ENCODE peak calls at places on chromosome 7, in four cellular contexts. Y, F, G and S are unnamed samples.

GRCh38 chr7:134470864-134471263 is 12.0 kb upstream of the AKR1B1 start:
- DNase-seq in Y (no peak), F (no peak), G (no peak), S (no peak)

GRCh38 chr7:46545790-46546189 is 624.7 kb upstream of the IGFBP3 start:
- DNase-seq in Y (no peak), F (no peak), G (no peak), S (no peak)

GRCh38 chr7:2034291-2035201 is 198.2 kb downstream of the MAD1L1 start:
- DNase-seq in Y (peak; percentile 16), F (no peak), G (peak; percentile 3), S (no peak)

GRCh38 chr7:149804106-149804505 is 30.7 kb upstream of the ZNF467 start:
- DNase-seq in Y (no peak), F (no peak), G (no peak), S (no peak)

GRCh38 chr7:157811946-157812345 is 475.1 kb downstream of the DNAJB6 start:
- DNase-seq in Y (no peak), F (no peak), G (no peak), S (no peak)

GRCh38 chr7:148611692-148612091 is 21.1 kb downstream of the C7orf33 start:
- DNase-seq in Y (no peak), F (no peak), G (peak; percentile 69), S (no peak)

GRCh38 chr7:28688651-28689050 is 269.5 kb downstream of the TRIL start:
- DNase-seq in Y (no peak), F (no peak), G (no peak), S (no peak)

GRCh38 chr7:106618480-106618879 is 42.5 kb downstream of the CCDC71L start:
- DNase-seq in Y (no peak), F (no peak), G (no peak), S (no peak)

GRCh38 chr7:149690688-149691446 is 82.5 kb downstream of the ZNF467 start:
- DNase-seq in Y (peak; percentile 54), F (no peak), G (peak; percentile 96), S (peak; percentile 79)

GRCh38 chr7:90453931-90454330 is 15.5 kb upstream of the PTTG1IP2 start:
- DNase-seq in Y (no peak), F (no peak), G (no peak), S (no peak)

GRCh38 chr7:148022832-148023231 is 567.7 kb upstream of the C7orf33 start:
- DNase-seq in Y (no peak), F (no peak), G (no peak), S (no peak)

GRCh38 chr7:98211221-98211675 is at the start of gene BHLHA15:
- DNase-seq in Y (peak; percentile 91), F (no peak), G (peak; percentile 63), S (peak; percentile 75)

GRCh38 chr7:143288836-143289235 is 685 bp downstream of the CASP2 start:
- DNase-seq in Y (no peak), F (no peak), G (no peak), S (no peak)

GRCh38 chr7:140084972-140085371 is 22.2 kb upstream of the PARP12 start:
- DNase-seq in Y (no peak), F (peak; percentile 72), G (no peak), S (peak; percentile 58)

GRCh38 chr7:14836571-14837189 is 65.9 kb downstream of the DGKB start:
- DNase-seq in Y (no peak), F (no peak), G (peak; percentile 75), S (no peak)

GRCh38 chr7:134513169-134513752 is 14.1 kb upstream of the AKR1B10 start:
- DNase-seq in Y (peak; percentile 60), F (peak; percentile 8), G (peak; percentile 64), S (peak; percentile 70)

GRCh38 chr7:3655635-3656034 is 354.6 kb downstream of the SDK1 start:
- DNase-seq in Y (no peak), F (no peak), G (no peak), S (no peak)

GRCh38 chr7:73770002-73770859 is at the start of gene CLDN3:
- DNase-seq in Y (peak; percentile 82), F (no peak), G (peak; percentile 93), S (no peak)

GRCh38 chr7:152871678-152872060 is 112.1 kb downstream of the ACTR3B start:
- DNase-seq in Y (no peak), F (no peak), G (no peak), S (no peak)

GRCh38 chr7:129536323-129536722 is 34.0 kb downstream of the SMKR1 start:
- DNase-seq in Y (no peak), F (no peak), G (no peak), S (no peak)

GRCh38 chr7:129532375-129532774 is 30.0 kb downstream of the SMKR1 start:
- DNase-seq in Y (no peak), F (no peak), G (no peak), S (no peak)

GRCh38 chr7:129538790-129539189 is 36.5 kb downstream of the SMKR1 start:
- DNase-seq in Y (no peak), F (no peak), G (no peak), S (no peak)

GRCh38 chr7:129531721-129532120 is 29.4 kb downstream of the SMKR1 start:
- DNase-seq in Y (no peak), F (no peak), G (no peak), S (no peak)

DNA sequence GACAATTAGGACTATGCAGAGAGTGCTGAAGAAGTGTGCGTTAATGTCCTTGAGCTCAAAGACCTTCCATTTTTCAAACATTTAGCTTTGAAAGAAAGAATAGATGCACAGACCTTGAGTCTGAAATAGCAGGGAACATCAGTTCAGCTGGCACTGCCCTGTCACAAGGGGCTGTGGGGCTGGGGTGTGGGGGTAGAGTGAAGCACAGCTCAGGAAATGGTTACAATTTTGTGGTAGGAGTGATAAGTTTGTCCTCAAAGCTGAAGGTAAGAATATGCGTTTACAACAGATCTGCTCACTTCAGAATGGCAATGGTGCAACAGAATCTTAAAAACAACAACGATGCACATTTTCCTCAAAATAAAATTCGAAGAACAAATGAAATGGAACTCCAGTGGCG is 33.6 kb downstream of the SMKR1 start:
- DNase-seq in Y (no peak), F (no peak), G (no peak), S (no peak)
- TF ChIP-seq USF1 in Y (no peak), F (no peak), G (no peak), S (no peak)

GRCh38 chr7:121372376-121373024 is 23.6 kb downstream of the FAM3C start:
- DNase-seq in Y (no peak), F (peak; percentile 73), G (no peak), S (no peak)
- TF ChIP-seq USF1 in Y (no peak), F (no peak), G (no peak), S (no peak)

DNA sequence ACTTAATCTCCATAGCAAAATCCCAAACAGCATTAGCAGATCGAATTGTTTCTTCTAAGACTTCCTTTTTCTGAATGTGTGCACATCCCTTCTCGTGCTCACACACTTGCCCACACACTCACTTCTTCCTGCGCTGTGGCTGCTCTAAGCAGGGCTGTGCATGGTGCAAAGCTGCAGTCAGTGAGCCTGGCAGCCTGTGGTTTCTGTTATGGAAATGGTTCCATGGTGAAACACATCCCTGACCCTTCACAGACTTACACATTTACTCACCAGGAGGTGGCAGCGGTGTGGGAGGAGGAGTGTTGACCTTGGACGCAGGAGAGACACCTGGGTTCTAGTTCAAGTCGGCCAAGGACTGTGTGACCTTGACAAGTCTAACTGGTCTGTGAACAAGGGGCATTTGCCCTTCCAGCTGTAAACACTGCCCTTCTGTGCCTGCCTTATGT is 24.9 kb downstream of the MTURN start:
- DNase-seq in Y (peak; percentile 52), F (no peak), G (no peak), S (peak; percentile 35)
- TF ChIP-seq USF1 in Y (no peak), F (no peak), G (no peak), S (no peak)

GRCh38 chr7:112079122-112079521 is 127.1 kb downstream of the DOCK4 start:
- DNase-seq in Y (no peak), F (no peak), G (no peak), S (no peak)

GRCh38 chr7:112079671-112080070 is 126.5 kb downstream of the DOCK4 start:
- DNase-seq in Y (no peak), F (no peak), G (no peak), S (no peak)

GRCh38 chr7:112080974-112081373 is 125.2 kb downstream of the DOCK4 start:
- DNase-seq in Y (no peak), F (peak; percentile 64), G (no peak), S (no peak)

GRCh38 chr7:112081778-112082177 is 124.4 kb downstream of the DOCK4 start:
- DNase-seq in Y (no peak), F (no peak), G (no peak), S (no peak)

GRCh38 chr7:112080441-112080840 is 125.8 kb downstream of the DOCK4 start:
- DNase-seq in Y (no peak), F (peak; percentile 89), G (no peak), S (no peak)
- TF ChIP-seq USF1 in Y (peak; percentile 30), F (no peak), G (no peak), S (no peak)

GRCh38 chr7:53237344-53237913 is 202.0 kb downstream of the POM121L12 start:
- DNase-seq in Y (no peak), F (no peak), G (no peak), S (no peak)
- TF ChIP-seq USF1 in Y (no peak), F (no peak), G (no peak), S (no peak)

GRCh38 chr7:100546868-100547800 is 8.1 kb downstream of the AGFG2 start:
- DNase-seq in Y (no peak), F (no peak), G (no peak), S (peak; percentile 83)

GRCh38 chr7:100547872-100548271 is 8.9 kb downstream of the AGFG2 start:
- DNase-seq in Y (peak; percentile 34), F (no peak), G (no peak), S (peak; percentile 73)

GRCh38 chr7:100544949-100545635 is 6.1 kb downstream of the AGFG2 start:
- DNase-seq in Y (no peak), F (no peak), G (no peak), S (no peak)

GRCh38 chr7:100545636-100546128 is 6.7 kb downstream of the AGFG2 start:
- DNase-seq in Y (peak; percentile 74), F (peak; percentile 83), G (no peak), S (peak; percentile 74)

DNA sequence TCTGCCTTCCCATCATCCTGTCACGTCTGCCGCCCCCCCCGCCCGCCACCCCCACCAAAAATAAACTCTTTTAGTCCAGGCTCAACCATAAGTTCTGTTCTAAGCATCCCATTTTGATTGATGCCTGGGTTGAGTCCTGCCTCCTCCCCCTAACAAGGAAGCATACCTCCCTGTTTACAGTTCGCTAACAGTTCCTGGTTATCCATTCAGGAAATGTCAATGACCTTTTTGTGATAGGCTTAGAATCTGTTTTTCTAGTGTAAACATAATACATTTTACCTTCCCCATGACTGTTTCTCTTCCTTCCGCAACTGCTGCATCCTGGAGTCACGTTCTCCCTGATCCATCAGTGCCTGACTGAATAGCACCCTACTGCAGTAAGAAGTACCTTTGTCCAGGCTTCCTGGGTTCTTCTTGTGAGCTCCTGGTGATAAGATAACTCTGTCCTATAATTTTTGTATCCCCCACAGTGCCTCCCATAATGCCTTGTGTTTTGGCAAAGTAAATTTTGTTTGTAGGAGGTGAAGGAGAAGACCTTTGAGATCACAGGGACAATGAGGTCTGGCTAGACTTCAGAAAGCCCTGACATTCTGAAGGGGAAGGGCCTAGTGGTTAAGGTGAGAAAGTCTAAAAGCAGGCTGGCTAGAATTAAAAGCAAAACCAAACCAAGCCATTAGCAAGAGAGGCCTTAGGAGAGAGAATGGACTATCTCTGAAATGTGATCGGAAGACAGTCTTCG is 7.3 kb downstream of the AGFG2 start:
- DNase-seq in Y (no peak), F (no peak), G (no peak), S (no peak)
- TF ChIP-seq USF1 in Y (no peak), F (no peak), G (no peak), S (no peak)

GRCh38 chr7:16747095-16747494 is 6.5 kb upstream of the TSPAN13 start:
- DNase-seq in Y (no peak), F (no peak), G (no peak), S (no peak)
- TF ChIP-seq USF1 in Y (no peak), F (no peak), G (no peak), S (no peak)

GRCh38 chr7:124566576-124566975 is 199.0 kb downstream of the GPR37 start:
- DNase-seq in Y (no peak), F (no peak), G (peak; percentile 11), S (no peak)
- TF ChIP-seq USF1 in Y (no peak), F (no peak), G (no peak), S (no peak)